ENCODE peak calls at places on chromosome 15, in seven cellular contexts. E is HAP-1, V is AG09309, T is colonic mucosa, O is HFF-Myc, N is IMR-90, F is GM12878. G is an unnamed sample.

GRCh38 chr15:33848011-33848410 is 120.3 kb upstream of the CHRM5 start:
- DNase-seq in E (no peak), V (no peak), T (no peak), O (no peak), N (no peak), F (no peak), G (no peak)

GRCh38 chr15:94840794-94841587 is 609.6 kb downstream of the MCTP2 start:
- DNase-seq in E (no peak), V (no peak), T (no peak), O (no peak), N (peak), F (no peak), G (no peak)

GRCh38 chr15:63020128-63020527 is 22.4 kb upstream of the TPM1 start:
- DNase-seq in E (no peak), V (no peak), T (no peak), O (no peak), N (no peak), F (no peak), G (no peak)

GRCh38 chr15:84810073-84810840 is 6.9 kb upstream of the ALPK3 start:
- DNase-seq in E (no peak), V (no peak), T (no peak), O (no peak), N (peak), F (no peak), G (no peak)

GRCh38 chr15:94026458-94026967 is 204.8 kb upstream of the MCTP2 start:
- DNase-seq in E (no peak), V (no peak), T (no peak), O (peak), N (peak), F (no peak), G (no peak)

GRCh38 chr15:98954411-98954810 is 53.2 kb downstream of the PGPEP1L start:
- DNase-seq in E (no peak), V (peak), T (peak), O (peak), N (peak), F (peak), G (no peak)

GRCh38 chr15:40106203-40107161 is 2.2 kb downstream of the BMF start:
- DNase-seq in E (peak), V (no peak), T (peak), O (no peak), N (peak), F (peak), G (peak)

GRCh38 chr15:67244966-67245478 is 9.4 kb downstream of the AAGAB start:
- DNase-seq in E (no peak), V (no peak), T (no peak), O (peak), N (peak), F (no peak), G (no peak)

GRCh38 chr15:59364238-59364637 is 8.4 kb downstream of the MYO1E start:
- DNase-seq in E (no peak), V (no peak), T (no peak), O (no peak), N (peak), F (no peak), G (no peak)

GRCh38 chr15:77083381-77084160 is 12.7 kb upstream of the TSPAN3 start:
- DNase-seq in E (peak), V (no peak), T (peak), O (no peak), N (peak), F (peak), G (peak)

GRCh38 chr15:32683906-32684584 is 33.8 kb upstream of the GREM1 start:
- DNase-seq in E (no peak), V (peak), T (no peak), O (peak), N (peak), F (no peak), G (no peak)

GRCh38 chr15:39669671-39670070 is 88.8 kb downstream of the THBS1 start:
- DNase-seq in E (no peak), V (no peak), T (no peak), O (no peak), N (no peak), F (no peak), G (no peak)

GRCh38 chr15:25725758-25726157 is 137.4 kb downstream of the ATP10A start:
- DNase-seq in E (no peak), V (no peak), T (no peak), O (no peak), N (no peak), F (no peak), G (no peak)

GRCh38 chr15:27832263-27832647 is 266.9 kb downstream of the OCA2 start:
- DNase-seq in E (no peak), V (no peak), T (no peak), O (no peak), N (no peak), F (no peak), G (no peak)

GRCh38 chr15:27833974-27834373 is 265.1 kb downstream of the OCA2 start:
- DNase-seq in E (no peak), V (no peak), T (no peak), O (no peak), N (no peak), F (no peak), G (no peak)

GRCh38 chr15:27833178-27833577 is 265.9 kb downstream of the OCA2 start:
- DNase-seq in E (no peak), V (no peak), T (no peak), O (no peak), N (no peak), F (no peak), G (no peak)

GRCh38 chr15:27835233-27835939 is 263.7 kb downstream of the OCA2 start:
- DNase-seq in E (no peak), V (no peak), T (no peak), O (no peak), N (no peak), F (no peak), G (no peak)

DNA sequence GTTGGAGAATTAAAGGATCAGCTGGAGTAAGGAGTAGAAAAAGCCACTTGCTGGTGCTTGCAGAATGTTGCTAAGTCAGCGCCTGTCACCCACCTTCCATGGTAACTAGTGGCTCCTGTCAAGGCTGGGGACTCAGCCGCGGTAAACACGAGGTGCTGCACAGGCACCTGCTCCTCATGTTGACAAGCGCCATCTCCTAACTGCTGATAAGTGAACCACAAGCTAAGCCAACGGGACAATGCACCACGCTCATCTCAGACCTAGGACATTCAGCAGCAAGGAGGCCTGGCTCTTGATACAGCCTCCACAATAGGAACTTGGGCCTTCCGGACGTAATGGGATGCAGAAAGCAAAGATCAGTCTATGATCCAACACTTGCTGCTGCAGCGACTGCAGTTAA is 264.4 kb downstream of the OCA2 start:
- DNase-seq in E (no peak), V (no peak), T (no peak), O (no peak), N (no peak), F (no peak), G (no peak)
- H3K4me3 ChIP-seq in E (no peak), V (no peak), T (no peak), O (no peak), N (no peak), F (no peak), G (no peak)

GRCh38 chr15:92654662-92655061 is 913 bp downstream of the FAM174B start:
- DNase-seq in E (no peak), V (no peak), T (no peak), O (no peak), N (no peak), F (no peak), G (no peak)
- H3K4me3 ChIP-seq in E (peak), V (peak), T (peak), O (no peak), N (no peak), F (peak), G (no peak)

DNA sequence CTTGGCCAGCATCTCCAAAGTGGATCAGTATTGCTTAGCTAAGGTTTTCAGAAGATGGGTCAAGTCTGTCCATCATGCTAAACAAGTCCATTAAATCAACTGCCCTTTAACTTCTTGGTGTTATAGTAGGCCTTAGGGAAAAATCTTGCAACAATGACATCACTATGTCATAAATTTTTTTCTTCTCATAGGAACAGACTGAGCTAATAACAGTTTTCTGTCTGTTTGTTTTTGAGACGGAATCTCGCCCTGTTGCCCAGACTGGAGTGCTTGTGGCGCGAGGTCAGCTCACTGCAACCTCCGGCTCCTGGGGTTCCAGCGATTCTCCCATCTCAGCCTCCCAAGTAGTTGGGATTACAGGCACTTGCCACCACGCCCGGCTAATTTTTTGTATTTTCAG is 94.2 kb downstream of the EFL1 start:
- DNase-seq in E (no peak), V (no peak), T (no peak), O (no peak), N (no peak), F (no peak), G (no peak)
- H3K4me3 ChIP-seq in E (no peak), V (no peak), T (no peak), O (no peak), N (no peak), F (no peak), G (no peak)

GRCh38 chr15:74913041-74913440 is 6.4 kb upstream of the FAM219B start:
- DNase-seq in E (no peak), V (no peak), T (no peak), O (no peak), N (peak), F (no peak), G (no peak)
- H3K4me3 ChIP-seq in E (no peak), V (no peak), T (no peak), O (no peak), N (no peak), F (no peak), G (no peak)

DNA sequence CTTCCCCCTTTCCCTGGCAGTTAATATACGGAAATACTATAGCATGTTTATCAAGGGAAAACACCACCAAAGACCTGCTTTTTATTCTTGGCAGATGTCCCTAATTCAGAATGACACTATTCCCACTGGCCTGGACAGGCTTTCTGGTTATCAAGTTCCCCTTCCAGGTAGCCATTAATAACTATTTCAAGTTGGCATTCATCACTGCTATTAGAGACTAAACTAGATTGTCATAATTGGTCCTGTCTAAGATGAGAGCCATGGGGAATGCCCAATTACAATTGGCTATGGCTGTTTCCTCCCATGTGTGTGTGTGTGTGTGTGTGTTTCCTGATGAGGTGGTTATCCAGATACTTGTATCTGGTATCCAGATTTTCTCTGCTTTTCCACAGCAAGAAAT is 608.1 kb downstream of the SQOR start:
- DNase-seq in E (no peak), V (no peak), T (no peak), O (no peak), N (no peak), F (no peak), G (no peak)
- H3K4me3 ChIP-seq in E (no peak), V (no peak), T (no peak), O (no peak), N (no peak), F (no peak), G (no peak)

G was measured in small intestine.